ENCODE peak calls at places on chromosomes 2 and 18, in seven cellular contexts. B, M, R, Z, V, W and K are unnamed samples.
A peak's percentile ranks its signal among the peaks of the same experiment; 100 is the strongest.

GRCh38 chr2:1132328-1132964 is 181.8 kb downstream of the SNTG2 start:
- DNase-seq in B (no peak), M (no peak), R (no peak), Z (no peak), V (no peak), W (no peak), K (no peak)

GRCh38 chr2:147460140-147460539 is 384.7 kb upstream of the ACVR2A start:
- DNase-seq in B (peak; percentile 12), M (no peak), R (no peak), Z (no peak), V (peak; percentile 88), W (no peak), K (no peak)

GRCh38 chr2:134079373-134079772 is 174.5 kb upstream of the MGAT5 start:
- DNase-seq in B (no peak), M (no peak), R (no peak), Z (no peak), V (no peak), W (no peak), K (no peak)

GRCh38 chr2:54834721-54835120 is 111.3 kb downstream of the EML6 start:
- DNase-seq in B (no peak), M (no peak), R (no peak), Z (no peak), V (peak; percentile 23), W (no peak), K (no peak)

GRCh38 chr2:196988599-196988998 is 62.1 kb upstream of the PGAP1 start:
- DNase-seq in B (no peak), M (no peak), R (no peak), Z (no peak), V (no peak), W (no peak), K (no peak)

GRCh38 chr2:208097313-208097712 is 27.0 kb downstream of the CRYGD start:
- DNase-seq in B (no peak), M (no peak), R (no peak), Z (no peak), V (no peak), W (no peak), K (no peak)

GRCh38 chr2:171529914-171530313 is 7.6 kb downstream of the CYBRD1 start:
- DNase-seq in B (peak; percentile 14), M (no peak), R (no peak), Z (no peak), V (no peak), W (no peak), K (no peak)

GRCh38 chr2:201704536-201704935 is 6.1 kb upstream of the MPP4 start:
- DNase-seq in B (no peak), M (no peak), R (no peak), Z (no peak), V (no peak), W (no peak), K (no peak)

GRCh38 chr18:65748321-65748720 is 2.5 kb upstream of the CDH7 start:
- DNase-seq in B (no peak), M (no peak), R (no peak), Z (no peak), V (no peak), W (no peak), K (no peak)

GRCh38 chr2:19371996-19372582 is 13.7 kb upstream of the OSR1 start:
- DNase-seq in B (no peak), M (no peak), R (no peak), Z (no peak), V (no peak), W (no peak), K (no peak)

GRCh38 chr2:152523091-152523490 is 188.1 kb downstream of the FMNL2 start:
- DNase-seq in B (no peak), M (no peak), R (no peak), Z (no peak), V (peak; percentile 58), W (no peak), K (no peak)

GRCh38 chr2:16952805-16953204 is 287.2 kb upstream of the CYRIA start:
- DNase-seq in B (no peak), M (no peak), R (no peak), Z (no peak), V (no peak), W (no peak), K (no peak)

GRCh38 chr18:54117853-54118773 is 106.4 kb downstream of the MBD2 start:
- DNase-seq in B (no peak), M (no peak), R (no peak), Z (no peak), V (no peak), W (no peak), K (no peak)

GRCh38 chr2:76446872-76447271 is 736.2 kb upstream of the GCFC2 start:
- DNase-seq in B (no peak), M (no peak), R (no peak), Z (no peak), V (no peak), W (no peak), K (no peak)

GRCh38 chr18:5895300-5895885 is at the start of gene TMEM200C:
- DNase-seq in B (peak; percentile 37), M (no peak), R (no peak), Z (no peak), V (no peak), W (peak; percentile 86), K (no peak)

GRCh38 chr2:155035246-155035645 is 336.8 kb downstream of the KCNJ3 start:
- DNase-seq in B (no peak), M (no peak), R (no peak), Z (no peak), V (no peak), W (no peak), K (no peak)

GRCh38 chr2:15860051-15860663 is 80.2 kb upstream of the MYCN start:
- DNase-seq in B (no peak), M (no peak), R (no peak), Z (no peak), V (no peak), W (no peak), K (no peak)

GRCh38 chr2:287471-287885 is 413 bp downstream of the ALKAL2 start:
- DNase-seq in B (peak; percentile 58), M (no peak), R (no peak), Z (no peak), V (no peak), W (peak; percentile 87), K (no peak)

GRCh38 chr18:56038258-56039030 is 450.5 kb upstream of the TCF4 start:
- DNase-seq in B (no peak), M (no peak), R (no peak), Z (no peak), V (no peak), W (peak; percentile 63), K (no peak)

GRCh38 chr2:3289526-3289925 is 88.1 kb downstream of the EIPR1 start:
- DNase-seq in B (no peak), M (no peak), R (no peak), Z (no peak), V (no peak), W (peak; percentile 25), K (no peak)

GRCh38 chr18:22219568-22220355 is 50.4 kb downstream of the GATA6 start:
- DNase-seq in B (no peak), M (no peak), R (no peak), Z (no peak), V (no peak), W (no peak), K (no peak)

GRCh38 chr2:29113891-29114321 is 1.3 kb upstream of the CLIP4 start:
- DNase-seq in B (peak; percentile 75), M (no peak), R (no peak), Z (peak; percentile 71), V (peak; percentile 85), W (peak; percentile 78), K (peak; percentile 80)

GRCh38 chr2:233867993-233868532 is at the start of gene MSL3B:
- DNase-seq in B (peak; percentile 22), M (no peak), R (no peak), Z (no peak), V (peak; percentile 37), W (peak; percentile 77), K (peak; percentile 40)

GRCh38 chr18:26637324-26637723 is 89.0 kb upstream of the KCTD1 start:
- DNase-seq in B (no peak), M (no peak), R (no peak), Z (no peak), V (no peak), W (no peak), K (no peak)

GRCh38 chr2:159703491-159703890 is 8.8 kb upstream of the MARCHF7 start:
- DNase-seq in B (no peak), M (no peak), R (no peak), Z (no peak), V (no peak), W (no peak), K (no peak)

GRCh38 chr2:117058366-117058765 is 756.1 kb upstream of the DDX18 start:
- DNase-seq in B (no peak), M (no peak), R (no peak), Z (no peak), V (no peak), W (no peak), K (no peak)

GRCh38 chr2:30230855-30231725 is at the start of gene LBH:
- DNase-seq in B (peak; percentile 60), M (peak; percentile 37), R (peak; percentile 75), Z (peak; percentile 24), V (peak; percentile 69), W (peak; percentile 98), K (peak; percentile 80)

GRCh38 chr18:51988277-51988676 is 351.7 kb upstream of the DCC start:
- DNase-seq in B (no peak), M (no peak), R (no peak), Z (no peak), V (no peak), W (no peak), K (no peak)

GRCh38 chr2:223772363-223772762 is 65.0 kb downstream of the AP1S3 start:
- DNase-seq in B (no peak), M (no peak), R (no peak), Z (no peak), V (no peak), W (no peak), K (no peak)

GRCh38 chr18:49045585-49045984 is 94.8 kb upstream of the SMAD7 start:
- DNase-seq in B (no peak), M (no peak), R (no peak), Z (no peak), V (no peak), W (no peak), K (no peak)

GRCh38 chr2:3460831-3461544 is 58.3 kb downstream of the ADI1 start:
- DNase-seq in B (no peak), M (no peak), R (no peak), Z (no peak), V (no peak), W (no peak), K (no peak)

GRCh38 chr18:55321268-55322175 is 266.5 kb downstream of the TCF4 start:
- DNase-seq in B (peak; percentile 96), M (peak; percentile 29), R (peak; percentile 80), Z (peak; percentile 33), V (peak; percentile 65), W (peak; percentile 39), K (peak; percentile 84)

GRCh38 chr2:17813015-17813741 is 3.1 kb upstream of the MSGN1 start:
- DNase-seq in B (no peak), M (no peak), R (no peak), Z (peak; percentile 71), V (peak; percentile 92), W (no peak), K (no peak)